ENCODE peak calls at places on chromosome X, in five cellular contexts. O, Z, E, J and C are unnamed samples.

GRCh38 chrX:80765226-80765625 is 44.5 kb downstream of the BRWD3 start:
- DNase-seq in E (peak; percentile 72), O (no peak), J (no peak), Z (no peak), C (peak; percentile 75)

GRCh38 chrX:40877869-40878268 is 142.5 kb upstream of the MED14 start:
- DNase-seq in O (peak; percentile 35), Z (no peak), E (peak; percentile 43), J (no peak), C (no peak)

GRCh38 chrX:19544693-19545305 is 29.5 kb upstream of the MAP3K15 start:
- DNase-seq in E (peak; percentile 72), Z (no peak), J (peak; percentile 69), O (peak; percentile 42), C (peak; percentile 20)

GRCh38 chrX:72001471-72001870 is 90.8 kb downstream of the NHSL2 start:
- DNase-seq in Z (no peak), E (no peak), O (no peak), J (no peak), C (no peak)

GRCh38 chrX:809081-809480 is 178.5 kb downstream of the SHOX start:
- DNase-seq in Z (no peak), E (no peak), O (no peak), J (no peak), C (no peak)

GRCh38 chrX:106862972-106863688 is 40.0 kb downstream of the RIPPLY1 start:
- DNase-seq in Z (no peak), E (peak; percentile 6), J (peak; percentile 26), O (peak; percentile 9), C (no peak)

GRCh38 chrX:150414228-150414627 is 51.1 kb downstream of the MAMLD1 start:
- DNase-seq in Z (no peak), O (no peak), E (no peak), J (no peak), C (no peak)

GRCh38 chrX:17078031-17078730 is 131.7 kb downstream of the REPS2 start:
- DNase-seq in Z (no peak), J (no peak), E (peak; percentile 56), O (no peak), C (peak; percentile 16)

GRCh38 chrX:70231666-70232065 is 2.8 kb upstream of the AWAT1 start:
- DNase-seq in Z (no peak), J (no peak), E (no peak), O (no peak), C (no peak)

GRCh38 chrX:118724775-118725174 is 2.6 kb upstream of the IL13RA1 start:
- DNase-seq in J (no peak), O (no peak), Z (no peak), E (peak; percentile 24), C (no peak)

GRCh38 chrX:10399152-10399741 is 221.1 kb downstream of the MID1 start:
- DNase-seq in Z (no peak), E (peak; percentile 21), O (no peak), J (no peak), C (no peak)

GRCh38 chrX:23953908-23954269 is 46.1 kb downstream of the CXorf58 start:
- DNase-seq in J (no peak), E (no peak), O (peak; percentile 15), Z (no peak), C (no peak)